ENCODE peak calls at places on chromosomes 3 and 15, in five cellular contexts. One of them, this sample, is unnamed.

GRCh38 chr15:66827039-66827697 is 125.1 kb downstream of the SMAD6 start:
- DNase-seq in choroid plexus epithelial cell: no peak
- DNase-seq in neural crest cell: no peak
- DNase-seq in activated CD8-positive, alpha-beta T cell treated with anti-CD3 and anti-CD28 coated beads for 36 hours: no peak
- DNase-seq in astrocyte of the spinal cord: no peak
- DNase-seq in this sample: no peak

GRCh38 chr3:24730173-24730572 is 235.5 kb upstream of the THRB start:
- DNase-seq in choroid plexus epithelial cell: peak
- DNase-seq in neural crest cell: no peak
- DNase-seq in activated CD8-positive, alpha-beta T cell treated with anti-CD3 and anti-CD28 coated beads for 36 hours: no peak
- DNase-seq in astrocyte of the spinal cord: no peak
- DNase-seq in this sample: peak

GRCh38 chr3:106299300-106300098 is 430.7 kb upstream of the CBLB start:
- DNase-seq in choroid plexus epithelial cell: peak
- DNase-seq in neural crest cell: no peak
- DNase-seq in activated CD8-positive, alpha-beta T cell treated with anti-CD3 and anti-CD28 coated beads for 36 hours: peak
- DNase-seq in astrocyte of the spinal cord: peak
- DNase-seq in this sample: peak

GRCh38 chr3:46539443-46540005 is 26.6 kb downstream of the LRRC2 start:
- DNase-seq in choroid plexus epithelial cell: no peak
- DNase-seq in neural crest cell: no peak
- DNase-seq in activated CD8-positive, alpha-beta T cell treated with anti-CD3 and anti-CD28 coated beads for 36 hours: no peak
- DNase-seq in astrocyte of the spinal cord: no peak
- DNase-seq in this sample: no peak

GRCh38 chr3:163776753-163777152 is 1301.5 kb downstream of the SI start:
- DNase-seq in choroid plexus epithelial cell: no peak
- DNase-seq in neural crest cell: no peak
- DNase-seq in activated CD8-positive, alpha-beta T cell treated with anti-CD3 and anti-CD28 coated beads for 36 hours: no peak
- DNase-seq in astrocyte of the spinal cord: no peak
- DNase-seq in this sample: no peak

GRCh38 chr3:143604849-143605660 is 243.2 kb downstream of the SLC9A9 start:
- DNase-seq in choroid plexus epithelial cell: peak
- DNase-seq in neural crest cell: no peak
- DNase-seq in activated CD8-positive, alpha-beta T cell treated with anti-CD3 and anti-CD28 coated beads for 36 hours: no peak
- DNase-seq in astrocyte of the spinal cord: no peak
- DNase-seq in this sample: no peak

GRCh38 chr3:134306334-134306733 is 55.7 kb upstream of the RYK start:
- DNase-seq in choroid plexus epithelial cell: no peak
- DNase-seq in neural crest cell: no peak
- DNase-seq in activated CD8-positive, alpha-beta T cell treated with anti-CD3 and anti-CD28 coated beads for 36 hours: no peak
- DNase-seq in astrocyte of the spinal cord: no peak
- DNase-seq in this sample: no peak

GRCh38 chr3:126539558-126540250 is 15.7 kb downstream of the CHST13 start:
- DNase-seq in choroid plexus epithelial cell: no peak
- DNase-seq in neural crest cell: no peak
- DNase-seq in activated CD8-positive, alpha-beta T cell treated with anti-CD3 and anti-CD28 coated beads for 36 hours: no peak
- DNase-seq in astrocyte of the spinal cord: no peak
- DNase-seq in this sample: no peak

GRCh38 chr3:145125307-145125706 is 1035.7 kb downstream of the PLOD2 start:
- DNase-seq in choroid plexus epithelial cell: no peak
- DNase-seq in neural crest cell: no peak
- DNase-seq in activated CD8-positive, alpha-beta T cell treated with anti-CD3 and anti-CD28 coated beads for 36 hours: no peak
- DNase-seq in astrocyte of the spinal cord: peak
- DNase-seq in this sample: no peak

GRCh38 chr3:136621628-136622027 is 130.6 kb downstream of the STAG1 start:
- DNase-seq in choroid plexus epithelial cell: peak
- DNase-seq in neural crest cell: no peak
- DNase-seq in activated CD8-positive, alpha-beta T cell treated with anti-CD3 and anti-CD28 coated beads for 36 hours: no peak
- DNase-seq in astrocyte of the spinal cord: no peak
- DNase-seq in this sample: peak

GRCh38 chr15:77107531-77108355 is 36.8 kb upstream of the TSPAN3 start:
- DNase-seq in choroid plexus epithelial cell: peak
- DNase-seq in neural crest cell: peak
- DNase-seq in activated CD8-positive, alpha-beta T cell treated with anti-CD3 and anti-CD28 coated beads for 36 hours: peak
- DNase-seq in astrocyte of the spinal cord: peak
- DNase-seq in this sample: peak

GRCh38 chr3:57682284-57682683 is 10.6 kb downstream of the DENND6A start:
- DNase-seq in choroid plexus epithelial cell: peak
- DNase-seq in neural crest cell: no peak
- DNase-seq in activated CD8-positive, alpha-beta T cell treated with anti-CD3 and anti-CD28 coated beads for 36 hours: no peak
- DNase-seq in astrocyte of the spinal cord: peak
- DNase-seq in this sample: peak

GRCh38 chr3:128089135-128089534 is 34.5 kb downstream of the RUVBL1 start:
- DNase-seq in choroid plexus epithelial cell: no peak
- DNase-seq in neural crest cell: no peak
- DNase-seq in activated CD8-positive, alpha-beta T cell treated with anti-CD3 and anti-CD28 coated beads for 36 hours: no peak
- DNase-seq in astrocyte of the spinal cord: no peak
- DNase-seq in this sample: no peak

GRCh38 chr3:25661694-25662455 is 2.8 kb downstream of the TOP2B start:
- DNase-seq in choroid plexus epithelial cell: peak
- DNase-seq in neural crest cell: no peak
- DNase-seq in activated CD8-positive, alpha-beta T cell treated with anti-CD3 and anti-CD28 coated beads for 36 hours: no peak
- DNase-seq in astrocyte of the spinal cord: no peak
- DNase-seq in this sample: peak

GRCh38 chr3:157130881-157131251 is 29.1 kb downstream of the CCNL1 start:
- DNase-seq in choroid plexus epithelial cell: no peak
- DNase-seq in neural crest cell: no peak
- DNase-seq in activated CD8-positive, alpha-beta T cell treated with anti-CD3 and anti-CD28 coated beads for 36 hours: no peak
- DNase-seq in astrocyte of the spinal cord: no peak
- DNase-seq in this sample: no peak

GRCh38 chr15:62559049-62559733 is 394.1 kb upstream of the C2CD4B start:
- DNase-seq in choroid plexus epithelial cell: peak
- DNase-seq in neural crest cell: no peak
- DNase-seq in activated CD8-positive, alpha-beta T cell treated with anti-CD3 and anti-CD28 coated beads for 36 hours: no peak
- DNase-seq in astrocyte of the spinal cord: no peak
- DNase-seq in this sample: no peak

GRCh38 chr15:49675051-49675450 is 54.2 kb downstream of the DTWD1 start:
- DNase-seq in choroid plexus epithelial cell: peak
- DNase-seq in neural crest cell: no peak
- DNase-seq in activated CD8-positive, alpha-beta T cell treated with anti-CD3 and anti-CD28 coated beads for 36 hours: no peak
- DNase-seq in astrocyte of the spinal cord: peak
- DNase-seq in this sample: peak

GRCh38 chr3:186511702-186512101 is 32.5 kb downstream of the CRYGS start:
- DNase-seq in choroid plexus epithelial cell: no peak
- DNase-seq in neural crest cell: no peak
- DNase-seq in activated CD8-positive, alpha-beta T cell treated with anti-CD3 and anti-CD28 coated beads for 36 hours: no peak
- DNase-seq in astrocyte of the spinal cord: no peak
- DNase-seq in this sample: no peak

GRCh38 chr15:39640665-39641064 is 59.8 kb downstream of the THBS1 start:
- DNase-seq in choroid plexus epithelial cell: no peak
- DNase-seq in neural crest cell: no peak
- DNase-seq in activated CD8-positive, alpha-beta T cell treated with anti-CD3 and anti-CD28 coated beads for 36 hours: no peak
- DNase-seq in astrocyte of the spinal cord: no peak
- DNase-seq in this sample: peak
- TF ChIP-seq CTCF in choroid plexus epithelial cell: no peak
- TF ChIP-seq CTCF in neural crest cell: no peak
- TF ChIP-seq CTCF in activated CD8-positive, alpha-beta T cell treated with anti-CD3 and anti-CD28 coated beads for 36 hours: no peak
- TF ChIP-seq CTCF in astrocyte of the spinal cord: no peak
- TF ChIP-seq CTCF in this sample: no peak

GRCh38 chr3:194604837-194605236 is 28.4 kb downstream of the TMEM44 start:
- DNase-seq in choroid plexus epithelial cell: peak
- DNase-seq in neural crest cell: no peak
- DNase-seq in activated CD8-positive, alpha-beta T cell treated with anti-CD3 and anti-CD28 coated beads for 36 hours: no peak
- DNase-seq in astrocyte of the spinal cord: no peak
- DNase-seq in this sample: no peak
- TF ChIP-seq CTCF in choroid plexus epithelial cell: peak
- TF ChIP-seq CTCF in neural crest cell: peak
- TF ChIP-seq CTCF in activated CD8-positive, alpha-beta T cell treated with anti-CD3 and anti-CD28 coated beads for 36 hours: no peak
- TF ChIP-seq CTCF in astrocyte of the spinal cord: peak
- TF ChIP-seq CTCF in this sample: no peak

GRCh38 chr15:69957175-69957574 is 140.5 kb downstream of the TLE3 start:
- DNase-seq in choroid plexus epithelial cell: peak
- DNase-seq in neural crest cell: no peak
- DNase-seq in activated CD8-positive, alpha-beta T cell treated with anti-CD3 and anti-CD28 coated beads for 36 hours: peak
- DNase-seq in astrocyte of the spinal cord: no peak
- DNase-seq in this sample: no peak
- TF ChIP-seq CTCF in choroid plexus epithelial cell: peak
- TF ChIP-seq CTCF in neural crest cell: no peak
- TF ChIP-seq CTCF in activated CD8-positive, alpha-beta T cell treated with anti-CD3 and anti-CD28 coated beads for 36 hours: no peak
- TF ChIP-seq CTCF in astrocyte of the spinal cord: no peak
- TF ChIP-seq CTCF in this sample: no peak

GRCh38 chr15:34158355-34158754 is 51.5 kb downstream of the KATNBL1 start:
- DNase-seq in choroid plexus epithelial cell: no peak
- DNase-seq in neural crest cell: no peak
- DNase-seq in activated CD8-positive, alpha-beta T cell treated with anti-CD3 and anti-CD28 coated beads for 36 hours: no peak
- DNase-seq in astrocyte of the spinal cord: no peak
- DNase-seq in this sample: no peak
- TF ChIP-seq CTCF in choroid plexus epithelial cell: no peak
- TF ChIP-seq CTCF in neural crest cell: no peak
- TF ChIP-seq CTCF in activated CD8-positive, alpha-beta T cell treated with anti-CD3 and anti-CD28 coated beads for 36 hours: no peak
- TF ChIP-seq CTCF in astrocyte of the spinal cord: no peak
- TF ChIP-seq CTCF in this sample: no peak

DNA sequence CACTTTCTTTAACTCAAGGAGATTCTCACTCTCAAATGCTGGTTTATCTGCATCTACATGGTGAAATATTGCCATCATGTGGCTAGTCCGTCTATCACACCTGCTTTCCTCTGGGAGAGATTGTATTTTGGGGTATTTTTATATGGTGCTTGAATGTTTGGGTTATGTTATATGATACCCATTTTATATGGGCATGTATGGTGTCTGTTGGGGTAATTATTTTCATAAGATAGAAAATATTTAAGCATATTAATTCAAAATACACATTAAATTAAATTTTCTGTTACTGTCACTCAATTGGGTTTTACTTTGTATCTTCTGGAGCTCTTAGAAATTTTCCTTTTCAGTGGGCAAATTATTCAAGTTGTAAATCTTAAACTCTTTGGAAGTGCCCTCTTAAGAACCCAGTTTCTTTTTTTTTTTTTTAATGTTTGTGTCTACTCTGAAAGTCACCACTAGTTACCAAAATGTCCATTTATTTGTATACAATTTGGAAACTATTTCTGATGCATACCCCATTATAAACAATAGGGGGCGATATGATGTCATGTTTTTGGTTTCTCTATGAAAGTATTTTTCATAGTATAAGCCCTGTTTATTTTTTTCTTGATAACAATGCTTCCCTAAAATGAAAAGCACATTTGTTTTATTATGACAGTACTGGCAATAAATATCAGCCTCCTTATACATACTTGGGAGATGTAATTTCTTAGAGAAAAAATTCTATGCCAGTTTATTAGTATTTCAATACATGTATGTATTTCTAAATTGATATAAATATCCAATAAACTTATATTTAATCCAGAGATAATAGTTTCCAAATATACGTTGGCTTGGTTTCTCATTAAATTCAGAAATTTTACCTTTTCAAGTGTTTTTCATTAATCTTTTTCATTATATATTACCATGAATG is 36.1 kb upstream of the PLSCR5 start:
- DNase-seq in choroid plexus epithelial cell: peak
- DNase-seq in neural crest cell: no peak
- DNase-seq in activated CD8-positive, alpha-beta T cell treated with anti-CD3 and anti-CD28 coated beads for 36 hours: peak
- DNase-seq in astrocyte of the spinal cord: peak
- DNase-seq in this sample: peak
- TF ChIP-seq CTCF in choroid plexus epithelial cell: peak
- TF ChIP-seq CTCF in neural crest cell: peak
- TF ChIP-seq CTCF in activated CD8-positive, alpha-beta T cell treated with anti-CD3 and anti-CD28 coated beads for 36 hours: peak
- TF ChIP-seq CTCF in astrocyte of the spinal cord: peak
- TF ChIP-seq CTCF in this sample: peak

GRCh38 chr15:73442968-73443367 is at the start of gene REC114:
- DNase-seq in choroid plexus epithelial cell: no peak
- DNase-seq in neural crest cell: no peak
- DNase-seq in activated CD8-positive, alpha-beta T cell treated with anti-CD3 and anti-CD28 coated beads for 36 hours: no peak
- DNase-seq in astrocyte of the spinal cord: no peak
- DNase-seq in this sample: no peak
- TF ChIP-seq CTCF in choroid plexus epithelial cell: no peak
- TF ChIP-seq CTCF in neural crest cell: no peak
- TF ChIP-seq CTCF in activated CD8-positive, alpha-beta T cell treated with anti-CD3 and anti-CD28 coated beads for 36 hours: no peak
- TF ChIP-seq CTCF in astrocyte of the spinal cord: no peak
- TF ChIP-seq CTCF in this sample: no peak

GRCh38 chr15:71575474-71576045 is 234.8 kb upstream of the NR2E3 start:
- DNase-seq in choroid plexus epithelial cell: peak
- DNase-seq in neural crest cell: no peak
- DNase-seq in activated CD8-positive, alpha-beta T cell treated with anti-CD3 and anti-CD28 coated beads for 36 hours: no peak
- DNase-seq in astrocyte of the spinal cord: peak
- DNase-seq in this sample: peak
- TF ChIP-seq CTCF in choroid plexus epithelial cell: peak
- TF ChIP-seq CTCF in neural crest cell: peak
- TF ChIP-seq CTCF in activated CD8-positive, alpha-beta T cell treated with anti-CD3 and anti-CD28 coated beads for 36 hours: peak
- TF ChIP-seq CTCF in astrocyte of the spinal cord: peak
- TF ChIP-seq CTCF in this sample: peak

GRCh38 chr3:119276657-119277056 is 17.5 kb upstream of the ARHGAP31 start:
- DNase-seq in choroid plexus epithelial cell: no peak
- DNase-seq in neural crest cell: no peak
- DNase-seq in activated CD8-positive, alpha-beta T cell treated with anti-CD3 and anti-CD28 coated beads for 36 hours: no peak
- DNase-seq in astrocyte of the spinal cord: no peak
- DNase-seq in this sample: no peak

GRCh38 chr3:119279101-119279554 is 15.1 kb upstream of the ARHGAP31 start:
- DNase-seq in choroid plexus epithelial cell: no peak
- DNase-seq in neural crest cell: peak
- DNase-seq in activated CD8-positive, alpha-beta T cell treated with anti-CD3 and anti-CD28 coated beads for 36 hours: no peak
- DNase-seq in astrocyte of the spinal cord: no peak
- DNase-seq in this sample: peak

DNA sequence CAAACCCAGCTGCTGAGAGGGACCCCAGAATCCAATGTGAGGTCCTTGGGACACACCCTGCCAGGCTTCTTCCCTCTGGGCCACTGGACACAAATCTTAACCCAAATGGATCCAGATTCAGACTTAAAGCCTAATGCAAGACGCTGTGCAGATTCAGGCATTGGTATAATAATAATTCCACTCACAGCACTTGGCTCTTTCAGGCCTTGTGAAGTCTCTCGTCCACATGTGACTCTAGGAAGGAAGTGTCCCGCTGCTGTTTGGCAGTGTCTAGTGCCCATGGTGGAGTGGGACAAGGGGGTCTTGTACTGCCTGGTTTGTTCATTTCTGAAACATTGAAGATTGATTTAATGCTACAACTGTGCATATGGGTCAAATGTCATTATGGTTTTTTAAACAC is 14.3 kb upstream of the ARHGAP31 start:
- DNase-seq in choroid plexus epithelial cell: no peak
- DNase-seq in neural crest cell: no peak
- DNase-seq in activated CD8-positive, alpha-beta T cell treated with anti-CD3 and anti-CD28 coated beads for 36 hours: no peak
- DNase-seq in astrocyte of the spinal cord: no peak
- DNase-seq in this sample: no peak
- TF ChIP-seq CTCF in choroid plexus epithelial cell: no peak
- TF ChIP-seq CTCF in neural crest cell: no peak
- TF ChIP-seq CTCF in activated CD8-positive, alpha-beta T cell treated with anti-CD3 and anti-CD28 coated beads for 36 hours: no peak
- TF ChIP-seq CTCF in astrocyte of the spinal cord: no peak
- TF ChIP-seq CTCF in this sample: no peak

DNA sequence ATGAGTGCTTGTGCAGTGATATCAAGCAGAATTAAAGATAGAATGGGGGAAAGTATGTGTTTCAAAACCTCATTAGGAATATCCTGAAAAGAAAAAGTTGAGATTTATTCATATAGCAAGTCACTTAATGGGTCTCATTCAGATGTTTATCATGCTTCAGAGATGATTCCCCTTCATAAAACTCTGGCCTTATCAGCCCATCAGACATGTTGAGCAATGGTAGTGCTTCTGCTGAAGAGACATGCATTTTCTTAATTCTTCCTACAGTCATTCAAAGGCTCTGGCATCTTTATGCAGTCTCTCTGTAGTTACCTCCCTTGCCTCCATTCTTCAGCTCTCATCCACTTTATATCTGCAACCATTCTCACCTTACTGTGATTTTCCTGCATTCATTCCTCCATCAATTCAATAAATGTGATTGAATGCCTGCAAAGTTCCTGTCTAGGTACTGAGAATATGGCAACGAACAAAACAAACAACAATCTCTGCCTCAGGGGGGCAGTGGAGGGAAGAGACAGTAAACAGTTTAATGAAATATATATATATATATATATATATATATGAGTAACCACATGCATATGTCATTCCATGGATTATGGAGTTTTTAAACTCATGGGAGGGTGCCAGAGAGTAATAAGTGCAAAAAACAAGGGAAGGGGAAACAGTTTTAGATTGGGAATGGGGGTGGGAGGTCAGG is 138.5 kb downstream of the NECTIN3 start:
- DNase-seq in choroid plexus epithelial cell: peak
- DNase-seq in neural crest cell: no peak
- DNase-seq in activated CD8-positive, alpha-beta T cell treated with anti-CD3 and anti-CD28 coated beads for 36 hours: peak
- DNase-seq in astrocyte of the spinal cord: no peak
- DNase-seq in this sample: peak
- TF ChIP-seq CTCF in choroid plexus epithelial cell: peak
- TF ChIP-seq CTCF in neural crest cell: no peak
- TF ChIP-seq CTCF in activated CD8-positive, alpha-beta T cell treated with anti-CD3 and anti-CD28 coated beads for 36 hours: no peak
- TF ChIP-seq CTCF in astrocyte of the spinal cord: no peak
- TF ChIP-seq CTCF in this sample: no peak